ENCODE peak calls at places on chromosomes 11 and 22, in six cellular contexts. Y is uterus, N is ovary, J is HCT116, S is heart left ventricle, Q is sigmoid colon. V is an unnamed sample.

GRCh38 chr22:48745842-48746788 is 1081.6 kb downstream of the BRD1 start:
- DNase-seq in N (no peak), Y (no peak), Q (no peak), S (no peak), J (no peak), V (no peak)

GRCh38 chr11:100939581-100939980 is 190.0 kb downstream of the PGR start:
- DNase-seq in Q (no peak), S (no peak), Y (no peak), N (no peak), J (no peak), V (no peak)

GRCh38 chr11:106286881-106287504 is 209.5 kb downstream of the AASDHPPT start:
- DNase-seq in N (no peak), Q (no peak), S (no peak), Y (no peak), J (no peak), V (no peak)

GRCh38 chr11:44475114-44475686 is 90.3 kb upstream of the CD82 start:
- DNase-seq in S (no peak), Y (no peak), Q (no peak), N (no peak), J (no peak), V (no peak)

GRCh38 chr11:65609236-65609635 is 4.8 kb downstream of the MAP3K11 start:
- DNase-seq in Q (no peak), S (no peak), J (no peak), Y (no peak), N (no peak), V (no peak)

GRCh38 chr22:31753005-31753633 is 700 bp upstream of the DEPDC5 start:
- DNase-seq in N (peak; percentile 39), S (peak; percentile 50), J (no peak), Q (peak; percentile 70), Y (peak; percentile 45), V (peak; percentile 33)

GRCh38 chr22:25760294-25760693 is 18.3 kb downstream of the MYO18B start:
- DNase-seq in Q (no peak), S (no peak), J (no peak), Y (no peak), N (no peak), V (no peak)

GRCh38 chr11:128493570-128493965 is 93.8 kb downstream of the ETS1 start:
- DNase-seq in Y (no peak), Q (no peak), N (no peak), S (no peak), J (no peak), V (no peak)

GRCh38 chr22:42769574-42770447 is 49.1 kb upstream of the A4GALT start:
- DNase-seq in Y (peak; percentile 79), Q (peak; percentile 85), S (peak; percentile 82), N (peak; percentile 86), J (no peak), V (no peak)

GRCh38 chr11:125300791-125301218 is 136.3 kb downstream of the PKNOX2 start:
- DNase-seq in N (no peak), S (no peak), J (no peak), Y (no peak), Q (no peak), V (peak; percentile 71)

DNA sequence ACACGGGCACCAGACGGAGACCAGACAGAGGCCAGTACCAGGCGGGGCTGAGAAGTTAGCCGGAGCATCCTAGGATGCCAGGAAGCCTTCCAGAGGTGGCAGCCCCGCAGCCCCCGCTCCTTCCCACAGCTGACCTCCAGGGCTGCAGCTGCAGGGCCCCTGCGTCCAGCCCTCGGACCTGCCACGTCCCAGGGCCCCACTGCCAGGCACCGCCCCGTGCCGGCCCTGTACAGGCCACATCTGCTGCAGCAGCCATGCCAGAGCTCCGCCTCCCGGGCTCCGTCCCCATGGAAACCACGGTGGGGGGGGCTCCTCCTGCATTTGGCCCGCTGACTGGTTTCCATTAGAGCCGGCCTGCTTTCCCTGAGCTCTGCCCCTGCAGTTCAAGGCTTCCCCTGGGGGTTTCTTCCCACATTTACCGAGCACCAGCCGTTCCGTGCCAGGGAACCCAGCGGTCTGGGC is 62.5 kb upstream of the PPARA start:
- DNase-seq in Y (peak; percentile 94), S (peak; percentile 91), Q (peak; percentile 98), N (peak; percentile 97), J (no peak), V (peak; percentile 95)
- TF ChIP-seq POLR2A in Y (peak; percentile 31), S (peak; percentile 37), Q (no peak), N (no peak), J (no peak), V (peak; percentile 63)

GRCh38 chr11:93741094-93741881 is at the start of the genes C11orf54 and TAF1D:
- DNase-seq in J (peak; percentile 93), N (peak; percentile 99), Q (peak; percentile 99), Y (peak; percentile 98), S (peak; percentile 98), V (peak; percentile 98)
- TF ChIP-seq POLR2A in J (peak; percentile 94), N (peak; percentile 72), Q (peak; percentile 82), Y (peak; percentile 59), S (peak; percentile 83), V (peak; percentile 93)

GRCh38 chr22:17198188-17199130 is 20.8 kb downstream of the ADA2 start:
- DNase-seq in N (no peak), S (peak; percentile 85), J (no peak), Q (no peak), Y (peak; percentile 42), V (peak; percentile 8)

GRCh38 chr22:17201285-17201945 is 17.8 kb downstream of the ADA2 start:
- DNase-seq in N (no peak), J (no peak), Q (no peak), S (no peak), Y (no peak), V (no peak)

GRCh38 chr22:17194213-17194612 is 25.0 kb downstream of the ADA2 start:
- DNase-seq in Q (no peak), S (no peak), N (no peak), Y (no peak), J (no peak), V (no peak)

DNA sequence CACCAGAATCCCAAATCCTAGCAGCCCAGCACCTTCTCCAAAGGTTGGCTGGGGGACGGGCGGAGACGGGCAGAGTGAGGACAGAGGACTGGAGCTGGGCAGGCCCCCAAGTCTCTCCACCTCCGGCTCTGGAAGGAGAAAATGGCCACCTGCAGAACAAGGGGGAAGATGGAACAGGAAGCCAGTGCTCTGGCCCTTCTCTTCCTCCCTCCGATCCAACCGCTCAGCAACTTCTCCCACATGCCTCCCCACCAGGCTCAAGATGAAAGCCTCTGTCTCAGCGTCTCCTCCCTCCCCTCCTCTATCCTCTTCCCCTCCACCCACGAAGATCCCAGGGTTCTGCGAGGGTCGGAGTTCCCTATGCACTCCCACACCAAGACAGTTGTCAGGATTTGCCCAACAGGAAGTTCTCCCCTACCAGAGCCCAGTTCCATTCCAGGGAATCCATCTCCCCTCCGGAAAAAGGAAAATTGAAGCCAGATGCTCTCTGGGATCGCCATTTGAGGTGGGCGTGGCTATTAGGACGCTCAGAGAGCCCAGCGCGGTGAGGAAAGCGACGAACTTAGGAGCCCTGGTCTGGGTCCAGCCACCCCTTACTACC is 20.0 kb downstream of the ADA2 start:
- DNase-seq in J (no peak), S (peak; percentile 69), Q (no peak), N (no peak), Y (peak; percentile 66), V (peak; percentile 13)
- TF ChIP-seq POLR2A in J (no peak), S (no peak), Q (no peak), N (no peak), Y (no peak), V (no peak)

GRCh38 chr11:121226415-121227263 is 65.9 kb upstream of the SC5D start:
- DNase-seq in J (peak; percentile 15), Q (no peak), N (no peak), Y (no peak), S (no peak), V (no peak)
- TF ChIP-seq POLR2A in J (peak; percentile 98), Q (no peak), N (no peak), Y (no peak), S (no peak), V (no peak)

GRCh38 chr22:46250035-46250782 is at the start of gene CDPF1:
- DNase-seq in S (peak; percentile 96), N (peak; percentile 86), Y (peak; percentile 88), Q (peak; percentile 94), J (peak; percentile 59), V (peak; percentile 86)
- TF ChIP-seq POLR2A in S (peak; percentile 96), N (peak; percentile 64), Y (peak; percentile 80), Q (peak; percentile 51), J (peak; percentile 88), V (peak; percentile 89)

V was measured in gastrocnemius medialis.